ENCODE peak calls at places on chromosomes 6 and 20, in ten cellular contexts. T is colonic mucosa, J is mucosa of descending colon, W is PC-9, G is ovary, L is heart left ventricle, A is body of pancreas, R is HCT116, Q is A673, S is A549. O is an unnamed sample.

GRCh38 chr6:150452642-150453243 is 83.9 kb downstream of the IYD start:
- DNase-seq in T (no peak), J (no peak), W (no peak), G (no peak), L (peak; percentile 73), A (peak; percentile 16), R (no peak), Q (no peak), S (no peak), O (peak; percentile 58)

GRCh38 chr6:106511274-106512047 is 117.8 kb downstream of the RTN4IP1 start:
- DNase-seq in T (peak; percentile 53), J (peak; percentile 73), W (peak; percentile 57), G (peak; percentile 22), L (no peak), A (peak; percentile 41), R (no peak), Q (peak; percentile 53), S (no peak), O (peak; percentile 45)

GRCh38 chr20:56925696-56926101 is 296.6 kb downstream of the TFAP2C start:
- DNase-seq in T (no peak), J (no peak), W (no peak), G (no peak), L (no peak), A (peak; percentile 47), R (no peak), Q (no peak), S (no peak), O (no peak)

GRCh38 chr6:154962751-154963150 is 32.4 kb upstream of the TIAM2 start:
- DNase-seq in T (peak; percentile 22), J (no peak), W (peak; percentile 37), G (no peak), L (no peak), A (no peak), R (no peak), Q (no peak), S (peak; percentile 28), O (no peak)

GRCh38 chr6:1821188-1822183 is 211.8 kb downstream of the FOXC1 start:
- DNase-seq in T (no peak), J (no peak), W (no peak), G (no peak), L (no peak), A (no peak), R (no peak), Q (peak; percentile 25), S (no peak), O (no peak)

GRCh38 chr20:42483694-42484303 is 705.9 kb downstream of the PTPRT start:
- DNase-seq in T (peak; percentile 36), J (peak; percentile 24), W (no peak), G (no peak), L (no peak), A (peak; percentile 55), R (no peak), Q (peak; percentile 48), S (no peak), O (no peak)

GRCh38 chr20:56974499-56975250 is 291.8 kb downstream of the BMP7 start:
- DNase-seq in T (peak; percentile 41), J (peak; percentile 46), W (peak; percentile 89), G (no peak), L (no peak), A (peak; percentile 69), R (peak; percentile 47), Q (peak; percentile 61), S (peak; percentile 64), O (no peak)

GRCh38 chr6:150937126-150937906 is 71.8 kb downstream of the MTHFD1L start:
- DNase-seq in T (no peak), J (no peak), W (no peak), G (no peak), L (no peak), A (peak; percentile 19), R (no peak), Q (no peak), S (no peak), O (no peak)

GRCh38 chr20:58113706-58114105 is 114.7 kb downstream of the ANKRD60 start:
- DNase-seq in T (no peak), J (no peak), W (no peak), G (no peak), L (no peak), A (no peak), R (no peak), Q (no peak), S (no peak), O (no peak)

GRCh38 chr20:23200914-23201313 is 114.8 kb upstream of the CD93 start:
- DNase-seq in T (peak; percentile 28), J (peak; percentile 60), W (peak; percentile 60), G (no peak), L (peak; percentile 49), A (peak; percentile 39), R (peak; percentile 48), Q (peak; percentile 24), S (peak; percentile 43), O (no peak)
- TF ChIP-seq CTCF in T (peak; percentile 33), J (peak; percentile 9), W (peak; percentile 72), G (no peak), L (peak; percentile 53), A (no peak), R (peak; percentile 81), Q (peak; percentile 14), S (peak; percentile 54), O (peak; percentile 15)

DNA sequence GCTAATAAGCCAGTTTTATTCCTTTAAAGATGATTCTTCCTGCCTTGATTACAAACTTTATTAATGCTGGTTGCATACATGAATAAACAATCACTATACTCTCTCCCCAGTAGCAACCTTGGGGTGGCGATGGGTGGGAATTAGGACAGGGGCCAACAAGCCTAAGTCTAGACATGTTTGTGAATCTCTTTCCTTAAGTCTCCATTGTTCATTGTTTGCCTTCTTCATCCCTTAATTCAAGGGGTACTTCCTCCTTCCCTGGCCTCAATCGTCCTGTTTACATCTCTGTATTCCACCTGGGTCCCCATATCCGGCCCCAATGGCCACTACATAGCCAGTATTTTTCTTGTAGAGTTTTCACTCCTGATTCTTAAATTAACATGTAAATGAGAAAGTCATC is 66.0 kb downstream of the ARHGAP18 start:
- DNase-seq in T (no peak), J (no peak), W (no peak), G (no peak), L (no peak), A (no peak), R (no peak), Q (no peak), S (no peak), O (no peak)
- H3K4me1 ChIP-seq in T (no peaks in the 10 kb centered on the region), J (peaks cover 6% of the 10 kb centered on the region), W (peaks cover 31% of the 10 kb centered on the region), G (peaks cover 4% of the 10 kb centered on the region), L (peaks cover 5% of the 10 kb centered on the region), A (peaks cover 73% of the 10 kb centered on the region), R (peaks cover 92% of the 10 kb centered on the region), Q (peaks cover 41% of the 10 kb centered on the region), S (peaks cover 82% of the 10 kb centered on the region), O (no peaks in the 10 kb centered on the region)

DNA sequence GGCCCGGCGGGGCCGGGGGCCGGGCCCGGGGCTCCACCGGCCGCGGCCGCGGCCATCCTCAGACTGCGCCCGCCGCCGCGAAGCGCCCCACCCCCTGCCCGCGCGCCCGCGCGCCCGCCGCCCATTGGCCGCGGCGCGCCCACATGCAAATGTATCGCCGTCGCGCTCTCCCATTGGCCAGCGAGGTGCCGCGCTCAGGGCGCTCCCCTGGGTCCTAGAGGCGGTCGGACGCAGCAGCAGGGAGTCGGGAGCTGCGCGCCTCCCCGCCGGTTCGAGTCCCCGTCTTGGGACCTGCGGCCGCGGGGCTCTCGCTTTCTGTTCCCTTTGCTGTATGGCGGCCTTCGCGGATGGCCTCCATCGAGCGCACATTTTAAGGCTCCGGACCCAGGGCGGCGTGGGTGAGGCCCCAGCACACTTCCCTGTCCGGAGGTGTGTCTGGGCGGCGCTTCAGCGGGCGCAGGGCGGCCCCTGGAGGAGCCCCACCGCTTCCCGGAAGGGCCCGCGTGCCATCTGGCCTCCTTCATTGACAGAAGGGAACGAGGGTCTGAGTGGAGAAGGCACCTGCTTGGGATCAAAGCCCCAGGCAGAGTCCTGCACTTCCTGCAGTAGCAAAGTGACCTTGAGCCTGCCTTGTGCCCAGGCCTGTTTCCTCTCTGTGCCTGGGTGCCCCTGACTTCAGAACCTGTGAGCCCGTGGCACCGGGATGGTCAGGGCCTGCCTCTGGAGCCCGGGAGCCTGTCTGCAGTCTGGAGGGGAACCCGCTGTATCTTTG is at the start of gene CABLES2:
- DNase-seq in T (peak; percentile 94), J (peak; percentile 95), W (peak; percentile 85), G (peak; percentile 90), L (peak; percentile 97), A (peak; percentile 96), R (peak; percentile 83), Q (peak; percentile 98), S (peak; percentile 84), O (peak; percentile 96)
- TF ChIP-seq CTCF in T (no peak), J (no peak), W (peak; percentile 35), G (no peak), L (no peak), A (no peak), R (no peak), Q (no peak), S (no peak), O (no peak)

GRCh38 chr20:60215786-60216730 is 257.8 kb downstream of the CDH26 start:
- DNase-seq in T (no peak), J (no peak), W (no peak), G (no peak), L (no peak), A (no peak), R (no peak), Q (no peak), S (no peak), O (no peak)
- H3K4me1 ChIP-seq in T (no peaks in the 10 kb centered on the region), J (no peaks in the 10 kb centered on the region), W (no peaks in the 10 kb centered on the region), G (no peaks in the 10 kb centered on the region), L (no peaks in the 10 kb centered on the region), A (no peaks in the 10 kb centered on the region), R (no peaks in the 10 kb centered on the region), Q (no peaks in the 10 kb centered on the region), S (no peaks in the 10 kb centered on the region), O (no peaks in the 10 kb centered on the region)

O was measured in right lobe of liver.